ENCODE peak calls at places on chromosomes 12 and 14, in six cellular contexts. F is CD8-positive, alpha-beta T cell; X is HepG2; K is cardiac muscle cell; Z is A549; U is prostate gland. G is an unnamed sample.

GRCh38 chr14:68262567-68262966 is 443.0 kb downstream of the RAD51B start:
- DNase-seq in F (no peak), X (no peak), K (no peak), Z (no peak), U (no peak), G (no peak)

GRCh38 chr12:13181375-13182070 is 15.0 kb upstream of the EMP1 start:
- DNase-seq in F (no peak), X (no peak), K (peak), Z (no peak), U (no peak), G (no peak)

GRCh38 chr12:79566452-79566851 is 124.3 kb downstream of the PAWR start:
- DNase-seq in F (no peak), X (peak), K (no peak), Z (no peak), U (peak), G (no peak)

GRCh38 chr14:104868060-104868740 is 3.1 kb downstream of the CEP170B start:
- DNase-seq in F (no peak), X (no peak), K (no peak), Z (no peak), U (no peak), G (no peak)

GRCh38 chr12:57893460-57894353 is 47.2 kb upstream of the CTDSP2 start:
- DNase-seq in F (no peak), X (peak), K (peak), Z (no peak), U (peak), G (peak)

GRCh38 chr14:89899917-89900680 is 54.4 kb downstream of the EFCAB11 start:
- DNase-seq in F (no peak), X (peak), K (peak), Z (no peak), U (no peak), G (no peak)

GRCh38 chr12:105622220-105622619 is 291.7 kb downstream of the C12orf75 start:
- DNase-seq in F (no peak), X (no peak), K (no peak), Z (no peak), U (no peak), G (no peak)

GRCh38 chr14:22462923-22463322 is 126.1 kb downstream of the DAD1 start:
- DNase-seq in F (no peak), X (no peak), K (no peak), Z (no peak), U (no peak), G (no peak)

GRCh38 chr14:39015360-39015961 is 87.6 kb downstream of the SEC23A start:
- DNase-seq in F (no peak), X (peak), K (peak), Z (peak), U (no peak), G (no peak)

GRCh38 chr14:88098128-88098527 is 93.2 kb downstream of the GPR65 start:
- DNase-seq in F (no peak), X (no peak), K (no peak), Z (no peak), U (no peak), G (no peak)

GRCh38 chr14:78904094-78904493 is 733.9 kb downstream of the NRXN3 start:
- DNase-seq in F (no peak), X (no peak), K (no peak), Z (peak), U (no peak), G (no peak)

GRCh38 chr14:78897443-78897842 is 727.3 kb downstream of the NRXN3 start:
- DNase-seq in F (no peak), X (no peak), K (no peak), Z (no peak), U (no peak), G (no peak)

DNA sequence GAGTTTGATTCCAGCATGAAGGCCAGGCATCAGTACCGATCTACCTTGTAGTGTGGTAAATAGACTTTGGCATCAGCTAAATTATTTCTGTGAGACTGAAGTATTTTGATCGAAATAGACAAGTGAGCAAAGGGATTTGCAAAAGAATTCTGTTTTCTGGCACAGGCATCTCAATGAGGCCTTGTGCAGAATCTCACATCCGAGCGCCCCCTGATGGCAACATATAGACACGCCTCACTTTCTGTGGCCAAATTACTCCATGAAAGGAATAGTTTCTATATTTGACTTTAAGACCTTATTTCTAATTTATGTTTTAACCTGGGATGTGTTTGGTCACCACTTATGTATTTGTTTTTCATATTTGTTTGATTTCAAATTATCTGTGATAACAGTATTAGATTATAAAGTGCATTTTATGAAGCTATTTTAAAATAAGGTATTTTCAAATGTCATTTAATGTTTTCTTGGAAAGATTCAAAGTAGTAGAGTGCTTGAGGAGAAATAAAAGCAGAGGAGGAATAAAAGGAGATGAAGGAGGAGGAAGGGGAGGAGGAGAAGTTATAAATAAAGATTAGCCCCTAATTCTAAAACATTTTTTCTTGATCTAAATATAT is 731.9 kb downstream of the NRXN3 start:
- DNase-seq in F (no peak), X (peak), K (peak), Z (peak), U (peak), G (peak)
- H3K27ac ChIP-seq in F (no peak), X (no peak), K (no peak), Z (no peak), U (no peak), G (no peak)

DNA sequence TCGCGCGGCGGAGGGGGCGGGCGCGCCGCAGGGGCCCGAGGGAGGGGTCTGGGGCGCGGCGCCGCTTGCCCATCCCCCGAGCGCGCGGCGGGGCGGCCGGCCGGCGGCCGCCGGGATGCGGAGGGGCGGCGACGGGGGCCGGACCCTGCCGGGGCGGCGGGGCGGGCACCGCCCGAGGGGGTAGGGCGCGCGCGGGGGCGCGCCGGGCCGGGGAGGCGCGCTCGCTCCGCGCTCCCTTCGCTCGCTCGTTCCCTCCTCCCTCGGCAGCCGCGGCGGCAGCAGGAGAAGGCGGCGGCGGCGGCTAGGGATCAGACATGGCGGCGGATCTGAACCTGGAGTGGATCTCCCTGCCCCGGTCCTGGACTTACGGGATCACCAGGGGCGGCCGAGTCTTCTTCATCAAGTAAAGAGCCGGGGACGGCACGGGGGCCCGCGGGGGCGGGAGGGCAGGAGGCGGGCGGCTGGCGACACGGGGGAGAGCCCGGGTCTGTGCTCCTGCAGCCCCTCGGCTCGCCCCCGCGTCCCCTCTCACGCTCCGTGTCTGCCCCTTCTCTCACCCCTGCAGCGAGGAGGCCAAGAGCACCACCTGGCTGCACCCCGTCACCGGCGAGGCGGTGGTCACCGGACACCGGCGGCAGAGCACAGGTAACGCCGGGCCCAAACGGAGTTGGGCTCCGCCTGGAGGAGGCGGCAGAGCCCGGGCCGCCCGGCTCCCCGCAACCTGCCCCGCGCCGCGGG is at the start of gene PLEKHA5:
- DNase-seq in F (peak), X (peak), K (peak), Z (peak), U (peak), G (peak)
- TF ChIP-seq CTCF in F (no peak), X (peak), K (no peak), Z (peak), U (peak), G (no peak)

DNA sequence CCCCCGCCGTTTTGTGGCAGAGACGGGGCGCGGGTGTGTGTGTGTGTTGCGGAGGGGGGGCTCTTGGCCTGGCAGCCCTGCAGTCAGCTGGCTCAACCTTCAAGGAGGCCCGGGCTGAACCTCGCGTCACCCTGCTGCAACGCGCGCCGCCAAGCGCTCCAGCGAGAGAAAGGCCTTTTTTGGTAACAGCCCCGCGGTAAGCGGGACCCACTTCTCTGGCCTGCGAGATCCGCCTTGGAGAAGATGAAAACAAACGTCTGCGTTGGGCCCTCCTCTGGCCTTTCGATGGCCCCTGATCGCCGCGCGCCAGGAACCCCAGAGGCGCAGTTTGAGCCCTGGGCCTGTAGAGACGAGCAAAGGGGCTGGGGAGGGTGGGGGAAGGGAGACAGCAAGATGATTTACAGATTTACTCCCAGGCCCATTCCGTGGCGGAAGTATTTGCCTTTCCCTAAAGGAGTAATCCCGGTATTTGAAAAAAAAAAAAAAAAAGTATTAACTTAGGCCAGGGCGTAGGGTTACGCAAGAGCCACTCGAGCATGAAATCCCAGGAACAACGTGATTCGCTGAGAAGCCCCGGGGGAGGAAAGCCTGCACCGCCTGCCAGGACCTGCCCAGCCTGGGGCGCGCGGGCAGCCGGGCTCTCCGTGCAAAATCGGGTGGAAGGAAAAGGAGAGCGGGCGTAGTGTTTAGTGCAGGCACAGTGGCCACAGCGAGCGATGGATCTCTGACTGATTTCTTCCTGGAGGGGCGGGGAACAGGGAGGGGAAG is 4.5 kb upstream of the IRF2BPL start:
- DNase-seq in F (peak), X (peak), K (peak), Z (peak), U (peak), G (peak)
- H3K27ac ChIP-seq in F (peak), X (peak), K (peak), Z (peak), U (peak), G (peak)

GRCh38 chr12:81610955-81611889 is 147.9 kb downstream of the PPFIA2 start:
- DNase-seq in F (no peak), X (peak), K (peak), Z (peak), U (no peak), G (no peak)
- TF ChIP-seq CTCF in F (no peak), X (peak), K (peak), Z (peak), U (no peak), G (no peak)

GRCh38 chr12:108886873-108887629 is 7.2 kb downstream of the DAO start:
- DNase-seq in F (no peak), X (no peak), K (no peak), Z (no peak), U (no peak), G (no peak)
- H3K27ac ChIP-seq in F (no peak), X (no peak), K (no peak), Z (no peak), U (no peak), G (no peak)

DNA sequence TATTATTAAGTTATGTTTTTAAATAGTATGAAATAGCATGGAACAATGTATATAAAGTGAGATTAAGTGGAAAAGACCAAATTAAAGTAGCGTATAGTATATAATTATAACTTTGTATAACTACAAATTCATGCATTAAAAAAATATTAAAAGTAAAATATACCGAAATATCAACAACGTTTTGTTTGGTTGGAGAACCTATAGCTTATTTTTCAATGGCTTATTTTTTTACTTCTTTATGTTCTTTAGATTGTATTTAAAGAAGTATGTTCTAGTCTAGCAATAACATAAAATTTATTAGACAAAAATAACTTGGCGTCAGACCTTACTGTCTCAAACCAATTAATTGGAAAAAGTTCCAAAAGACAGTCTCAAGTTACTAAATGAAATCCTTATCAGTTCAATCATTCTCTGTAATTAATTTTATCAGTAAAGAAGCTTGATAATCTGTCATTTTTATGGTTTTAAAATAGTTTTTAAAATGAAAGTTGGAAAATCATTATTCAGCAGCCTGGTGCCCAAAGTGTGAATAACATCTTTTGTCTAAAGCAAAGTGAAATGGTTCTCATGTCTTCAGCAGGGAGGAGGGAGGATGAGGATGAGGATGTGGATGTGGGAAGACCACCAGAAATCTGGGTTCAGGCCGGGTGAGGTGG is 46.7 kb downstream of the IRAK3 start:
- DNase-seq in F (no peak), X (no peak), K (no peak), Z (peak), U (no peak), G (no peak)
- TF ChIP-seq CTCF in F (no peak), X (no peak), K (peak), Z (no peak), U (no peak), G (no peak)

DNA sequence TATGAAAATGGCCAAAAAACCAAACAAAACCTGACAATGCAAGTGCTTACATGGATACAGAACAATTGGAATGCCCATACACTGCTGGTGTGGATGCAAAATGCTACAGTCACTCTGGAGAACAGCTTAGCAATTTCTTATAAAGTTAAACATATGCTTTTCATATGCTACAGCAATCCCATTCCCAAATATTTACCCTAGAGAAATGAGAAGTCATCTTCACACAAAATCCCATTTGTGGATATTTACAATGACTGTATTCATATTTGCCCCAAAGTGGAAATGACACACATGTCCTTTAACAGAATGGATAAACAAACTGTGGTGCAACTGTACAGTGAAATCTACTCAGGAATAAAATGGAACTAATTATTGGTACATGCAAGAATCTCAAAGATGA is 20.4 kb downstream of the SAV1 start:
- DNase-seq in F (no peak), X (no peak), K (no peak), Z (no peak), U (no peak), G (no peak)
- H3K27ac ChIP-seq in F (no peak), X (no peak), K (no peak), Z (no peak), U (no peak), G (no peak)

GRCh38 chr12:2654311-2654710 is 140.5 kb upstream of the FKBP4 start:
- DNase-seq in F (no peak), X (no peak), K (no peak), Z (no peak), U (no peak), G (no peak)

GRCh38 chr12:2653461-2653965 is 141.3 kb upstream of the FKBP4 start:
- DNase-seq in F (no peak), X (no peak), K (no peak), Z (no peak), U (no peak), G (no peak)

GRCh38 chr12:2652011-2652400 is 142.8 kb upstream of the FKBP4 start:
- DNase-seq in F (no peak), X (no peak), K (no peak), Z (no peak), U (no peak), G (no peak)

GRCh38 chr12:2651061-2651965 is 143.5 kb upstream of the FKBP4 start:
- DNase-seq in F (no peak), X (no peak), K (no peak), Z (no peak), U (no peak), G (no peak)

GRCh38 chr12:2652401-2653081 is 142.2 kb upstream of the FKBP4 start:
- DNase-seq in F (no peak), X (no peak), K (no peak), Z (peak), U (no peak), G (no peak)
- TF ChIP-seq CTCF in F (no peak), X (peak), K (no peak), Z (peak), U (no peak), G (no peak)

GRCh38 chr12:46667547-46667946 is 158.2 kb downstream of the SLC38A4 start:
- DNase-seq in F (no peak), X (no peak), K (no peak), Z (no peak), U (no peak), G (no peak)
- H3K27ac ChIP-seq in F (no peak), X (no peak), K (no peak), Z (no peak), U (no peak), G (no peak)

G was measured in stomach.